ENCODE peak calls at places on chromosome 5, in seven cellular contexts. B is stimulated activated CD4-positive, alpha-beta T cell treated with anti-CD3 and anti-CD28 coated beads, Interleukin-2, amount 100 ng/mL, for 48 hours; O is IMR-90; U is lower leg skin; J is ELF-1; X is HEK293T; V is A549. A is an unnamed sample.

GRCh38 chr5:19492861-19493260 is 495.1 kb downstream of the CDH18 start:
- DNase-seq in B (no peak), U (no peak), O (no peak), X (no peak), J (no peak), V (no peak), A (no peak)

GRCh38 chr5:35956429-35956828 is 18.0 kb upstream of the CAPSL start:
- DNase-seq in V (no peak), B (no peak), J (no peak), O (no peak), X (no peak), U (no peak), A (no peak)

GRCh38 chr5:76545184-76545583 is 78.0 kb downstream of the F2RL2 start:
- DNase-seq in V (no peak), X (no peak), O (no peak), J (no peak), U (no peak), B (no peak), A (no peak)

GRCh38 chr5:167743685-167744084 is 547.8 kb upstream of the WWC1 start:
- DNase-seq in J (no peak), O (peak), U (no peak), B (no peak), V (no peak), X (no peak), A (peak)

GRCh38 chr5:136103118-136103517 is 29.5 kb upstream of the SMAD5 start:
- DNase-seq in V (no peak), U (no peak), B (no peak), J (no peak), X (no peak), O (no peak), A (no peak)

GRCh38 chr5:37533851-37534250 is 154.7 kb downstream of the WDR70 start:
- DNase-seq in V (peak), X (no peak), J (peak), O (peak), B (no peak), U (no peak), A (no peak)

GRCh38 chr5:76180817-76181805 is 97.9 kb downstream of the SV2C start:
- DNase-seq in O (no peak), J (peak), X (no peak), U (no peak), V (peak), B (no peak), A (no peak)

GRCh38 chr5:68279960-68280359 is 64.4 kb downstream of the PIK3R1 start:
- DNase-seq in J (no peak), U (no peak), O (no peak), X (no peak), V (no peak), B (no peak), A (no peak)

GRCh38 chr5:119059740-119060255 is 11.1 kb upstream of the DMXL1 start:
- DNase-seq in V (no peak), J (no peak), X (no peak), O (no peak), U (no peak), B (no peak), A (no peak)

GRCh38 chr5:53023969-53024368 is 34.8 kb downstream of the ITGA2 start:
- DNase-seq in V (peak), U (no peak), X (no peak), J (no peak), B (no peak), O (peak), A (peak)

GRCh38 chr5:355379-355935 is 33.9 kb downstream of the AHRR start:
- DNase-seq in O (no peak), J (no peak), B (no peak), U (no peak), V (no peak), X (no peak), A (no peak)

GRCh38 chr5:154179846-154180710 is 10.5 kb upstream of the GALNT10 start:
- DNase-seq in B (no peak), U (no peak), V (peak), O (peak), J (peak), X (peak), A (no peak)

GRCh38 chr5:179128041-179128365 is 67.8 kb downstream of the ZNF354C start:
- DNase-seq in B (no peak), V (no peak), J (no peak), X (no peak), O (no peak), U (peak), A (no peak)

GRCh38 chr5:38184627-38185026 is 73.7 kb upstream of the EGFLAM start:
- DNase-seq in O (no peak), V (no peak), B (no peak), J (no peak), U (no peak), X (no peak), A (no peak)

GRCh38 chr5:164881442-164881841 is 1376.0 kb downstream of the MAT2B start:
- DNase-seq in X (no peak), B (no peak), O (no peak), U (no peak), J (no peak), V (no peak), A (no peak)

GRCh38 chr5:14261237-14261636 is 118.1 kb downstream of the TRIO start:
- DNase-seq in V (no peak), U (no peak), X (no peak), J (peak), O (no peak), B (no peak), A (no peak)

GRCh38 chr5:155514105-155514563 is 500.6 kb downstream of the KIF4B start:
- DNase-seq in V (peak), X (no peak), J (no peak), O (no peak), B (no peak), U (no peak), A (no peak)

GRCh38 chr5:39209924-39210323 is 9.4 kb downstream of the FYB1 start:
- DNase-seq in J (no peak), X (no peak), V (no peak), B (peak), O (no peak), U (no peak), A (no peak)

GRCh38 chr5:94524841-94525697 is 93.3 kb downstream of the KIAA0825 start:
- DNase-seq in V (peak), U (no peak), O (peak), J (no peak), X (peak), B (peak), A (no peak)

GRCh38 chr5:139419793-139420192 is 15.9 kb upstream of the SPATA24 start:
- DNase-seq in V (no peak), O (no peak), J (peak), U (no peak), X (no peak), B (no peak), A (no peak)

GRCh38 chr5:158430166-158430828 is 571.4 kb upstream of the CLINT1 start:
- DNase-seq in X (no peak), O (no peak), V (no peak), J (no peak), B (no peak), U (no peak), A (no peak)

GRCh38 chr5:1517838-1518237 is 5.9 kb downstream of the LPCAT1 start:
- DNase-seq in V (no peak), X (no peak), J (peak), B (no peak), O (no peak), U (peak), A (no peak)

GRCh38 chr5:153982206-153982605 is 56.5 kb downstream of the FAM114A2 start:
- DNase-seq in O (no peak), U (no peak), B (no peak), V (no peak), X (no peak), J (no peak), A (no peak)

GRCh38 chr5:159106193-159106568 is 6.5 kb upstream of the EBF1 start:
- DNase-seq in X (no peak), B (no peak), U (no peak), V (no peak), J (no peak), O (no peak), A (no peak)

GRCh38 chr5:58348996-58349728 is 110.7 kb downstream of the PLK2 start:
- DNase-seq in J (no peak), B (no peak), X (no peak), U (no peak), O (peak), V (no peak), A (no peak)

GRCh38 chr5:91095321-91095720 is 287.8 kb downstream of the ARRDC3 start:
- DNase-seq in U (no peak), B (no peak), O (no peak), V (no peak), J (no peak), X (no peak), A (no peak)

GRCh38 chr5:178831049-178831448 is 28.7 kb upstream of the ZNF354B start:
- DNase-seq in U (no peak), V (no peak), X (no peak), B (no peak), O (no peak), J (no peak), A (no peak)

GRCh38 chr5:173618927-173619519 is 2.6 kb upstream of the BOD1 start:
- DNase-seq in U (no peak), V (peak), J (no peak), B (peak), X (peak), O (peak), A (peak)

GRCh38 chr5:152686931-152687330 is 281.9 kb upstream of the NMUR2 start:
- DNase-seq in X (no peak), B (no peak), V (no peak), O (no peak), J (peak), U (no peak), A (no peak)

GRCh38 chr5:120942551-120942950 is 478.5 kb downstream of the PRR16 start:
- DNase-seq in B (no peak), O (peak), J (peak), U (no peak), X (no peak), V (no peak), A (peak)

GRCh38 chr5:83101514-83101913 is 24.2 kb downstream of the XRCC4 start:
- DNase-seq in U (no peak), B (no peak), J (no peak), X (no peak), O (no peak), V (no peak), A (no peak)

GRCh38 chr5:10145922-10146321 is 103.8 kb downstream of the ATPSCKMT start:
- DNase-seq in U (no peak), X (peak), V (peak), O (peak), B (no peak), J (no peak), A (peak)

GRCh38 chr5:89991592-89991991 is 418.0 kb downstream of the CETN3 start:
- DNase-seq in B (no peak), O (no peak), J (no peak), X (no peak), U (no peak), V (no peak), A (no peak)

A was measured in GM04504.